ENCODE peak calls at places on chromosomes 5 and 9, in four cellular contexts. One of them, this sample, is unnamed.
A peak's percentile ranks its signal among the peaks of the same experiment; 100 is the strongest.

GRCh38 chr5:38922199-38922598 is 76.4 kb downstream of the OSMR start:
- DNase-seq in stimulated activated CD8-positive, alpha-beta memory T cell treated with anti-CD3 and anti-CD28 coated beads, Interleukin-2, amount 100 ng/mL, for 1 hour: no peak
- DNase-seq in Kasumi-1: peak; percentile 80
- DNase-seq in WTC11: peak; percentile 59
- DNase-seq in this sample: peak; percentile 13

GRCh38 chr9:88796947-88797346 is 194.3 kb upstream of the S1PR3 start:
- DNase-seq in stimulated activated CD8-positive, alpha-beta memory T cell treated with anti-CD3 and anti-CD28 coated beads, Interleukin-2, amount 100 ng/mL, for 1 hour: no peak
- DNase-seq in WTC11: no peak
- DNase-seq in Kasumi-1: no peak
- DNase-seq in this sample: no peak

GRCh38 chr5:155015239-155015638 is 1.7 kb downstream of the KIF4B start:
- DNase-seq in Kasumi-1: no peak
- DNase-seq in stimulated activated CD8-positive, alpha-beta memory T cell treated with anti-CD3 and anti-CD28 coated beads, Interleukin-2, amount 100 ng/mL, for 1 hour: no peak
- DNase-seq in WTC11: no peak
- DNase-seq in this sample: no peak

GRCh38 chr5:116313366-116313765 is 228.5 kb downstream of the COMMD10 start:
- DNase-seq in WTC11: no peak
- DNase-seq in stimulated activated CD8-positive, alpha-beta memory T cell treated with anti-CD3 and anti-CD28 coated beads, Interleukin-2, amount 100 ng/mL, for 1 hour: no peak
- DNase-seq in Kasumi-1: no peak
- DNase-seq in this sample: no peak

GRCh38 chr9:27489087-27489876 is 34.8 kb upstream of the IFNK start:
- DNase-seq in stimulated activated CD8-positive, alpha-beta memory T cell treated with anti-CD3 and anti-CD28 coated beads, Interleukin-2, amount 100 ng/mL, for 1 hour: no peak
- DNase-seq in WTC11: no peak
- DNase-seq in Kasumi-1: no peak
- DNase-seq in this sample: no peak

GRCh38 chr9:130262771-130263170 is 2.8 kb upstream of the HMCN2 start:
- DNase-seq in Kasumi-1: no peak
- DNase-seq in WTC11: no peak
- DNase-seq in stimulated activated CD8-positive, alpha-beta memory T cell treated with anti-CD3 and anti-CD28 coated beads, Interleukin-2, amount 100 ng/mL, for 1 hour: no peak
- DNase-seq in this sample: no peak

GRCh38 chr5:133612021-133612860 is at the start of gene FSTL4:
- DNase-seq in stimulated activated CD8-positive, alpha-beta memory T cell treated with anti-CD3 and anti-CD28 coated beads, Interleukin-2, amount 100 ng/mL, for 1 hour: no peak
- DNase-seq in Kasumi-1: no peak
- DNase-seq in WTC11: peak; percentile 75
- DNase-seq in this sample: no peak

GRCh38 chr5:17329566-17329965 is 112.1 kb downstream of the BASP1 start:
- DNase-seq in WTC11: no peak
- DNase-seq in stimulated activated CD8-positive, alpha-beta memory T cell treated with anti-CD3 and anti-CD28 coated beads, Interleukin-2, amount 100 ng/mL, for 1 hour: no peak
- DNase-seq in Kasumi-1: no peak
- DNase-seq in this sample: no peak

GRCh38 chr9:93154293-93154903 is 20.3 kb upstream of the NINJ1 start:
- DNase-seq in stimulated activated CD8-positive, alpha-beta memory T cell treated with anti-CD3 and anti-CD28 coated beads, Interleukin-2, amount 100 ng/mL, for 1 hour: no peak
- DNase-seq in WTC11: peak; percentile 91
- DNase-seq in Kasumi-1: peak; percentile 72
- DNase-seq in this sample: no peak

GRCh38 chr5:76082790-76083554 is at the start of gene SV2C:
- DNase-seq in Kasumi-1: peak; percentile 22
- DNase-seq in WTC11: peak; percentile 47
- DNase-seq in stimulated activated CD8-positive, alpha-beta memory T cell treated with anti-CD3 and anti-CD28 coated beads, Interleukin-2, amount 100 ng/mL, for 1 hour: no peak
- DNase-seq in this sample: no peak

GRCh38 chr5:151155777-151156731 is 1.5 kb downstream of the ANXA6 start:
- DNase-seq in Kasumi-1: peak; percentile 74
- DNase-seq in WTC11: no peak
- DNase-seq in stimulated activated CD8-positive, alpha-beta memory T cell treated with anti-CD3 and anti-CD28 coated beads, Interleukin-2, amount 100 ng/mL, for 1 hour: no peak
- DNase-seq in this sample: no peak

GRCh38 chr9:134644715-134645606 is 3.4 kb downstream of the COL5A1 start:
- DNase-seq in WTC11: no peak
- DNase-seq in Kasumi-1: no peak
- DNase-seq in stimulated activated CD8-positive, alpha-beta memory T cell treated with anti-CD3 and anti-CD28 coated beads, Interleukin-2, amount 100 ng/mL, for 1 hour: no peak
- DNase-seq in this sample: no peak

GRCh38 chr9:2729003-2729402 is 11.7 kb downstream of the KCNV2 start:
- DNase-seq in WTC11: no peak
- DNase-seq in stimulated activated CD8-positive, alpha-beta memory T cell treated with anti-CD3 and anti-CD28 coated beads, Interleukin-2, amount 100 ng/mL, for 1 hour: no peak
- DNase-seq in Kasumi-1: no peak
- DNase-seq in this sample: no peak

GRCh38 chr9:70856411-70856810 is 265.0 kb downstream of the TRPM3 start:
- DNase-seq in Kasumi-1: no peak
- DNase-seq in WTC11: no peak
- DNase-seq in stimulated activated CD8-positive, alpha-beta memory T cell treated with anti-CD3 and anti-CD28 coated beads, Interleukin-2, amount 100 ng/mL, for 1 hour: no peak
- DNase-seq in this sample: no peak

GRCh38 chr5:157308826-157309465 is 43.0 kb downstream of the CYFIP2 start:
- DNase-seq in Kasumi-1: no peak
- DNase-seq in WTC11: no peak
- DNase-seq in stimulated activated CD8-positive, alpha-beta memory T cell treated with anti-CD3 and anti-CD28 coated beads, Interleukin-2, amount 100 ng/mL, for 1 hour: no peak
- DNase-seq in this sample: no peak

GRCh38 chr5:68918306-68918705 is 175.5 kb upstream of the SLC30A5 start:
- DNase-seq in WTC11: no peak
- DNase-seq in stimulated activated CD8-positive, alpha-beta memory T cell treated with anti-CD3 and anti-CD28 coated beads, Interleukin-2, amount 100 ng/mL, for 1 hour: no peak
- DNase-seq in Kasumi-1: no peak
- DNase-seq in this sample: no peak

GRCh38 chr9:73116030-73116429 is 35.6 kb upstream of the ANXA1 start:
- DNase-seq in stimulated activated CD8-positive, alpha-beta memory T cell treated with anti-CD3 and anti-CD28 coated beads, Interleukin-2, amount 100 ng/mL, for 1 hour: no peak
- DNase-seq in Kasumi-1: no peak
- DNase-seq in WTC11: no peak
- DNase-seq in this sample: no peak

GRCh38 chr5:58314356-58315045 is 145.4 kb downstream of the PLK2 start:
- DNase-seq in WTC11: no peak
- DNase-seq in stimulated activated CD8-positive, alpha-beta memory T cell treated with anti-CD3 and anti-CD28 coated beads, Interleukin-2, amount 100 ng/mL, for 1 hour: no peak
- DNase-seq in Kasumi-1: no peak
- DNase-seq in this sample: no peak

GRCh38 chr5:140608730-140609520 is 24.1 kb downstream of the CD14 start:
- DNase-seq in stimulated activated CD8-positive, alpha-beta memory T cell treated with anti-CD3 and anti-CD28 coated beads, Interleukin-2, amount 100 ng/mL, for 1 hour: no peak
- DNase-seq in Kasumi-1: peak; percentile 75
- DNase-seq in WTC11: no peak
- DNase-seq in this sample: no peak

GRCh38 chr5:117041926-117042595 is 467.4 kb upstream of the SEMA6A start:
- DNase-seq in WTC11: no peak
- DNase-seq in Kasumi-1: no peak
- DNase-seq in stimulated activated CD8-positive, alpha-beta memory T cell treated with anti-CD3 and anti-CD28 coated beads, Interleukin-2, amount 100 ng/mL, for 1 hour: no peak
- DNase-seq in this sample: no peak

GRCh38 chr9:124218438-124219289 is 39.1 kb upstream of the NEK6 start:
- DNase-seq in Kasumi-1: peak; percentile 85
- DNase-seq in stimulated activated CD8-positive, alpha-beta memory T cell treated with anti-CD3 and anti-CD28 coated beads, Interleukin-2, amount 100 ng/mL, for 1 hour: no peak
- DNase-seq in WTC11: no peak
- DNase-seq in this sample: no peak

GRCh38 chr5:93580387-93581100 is 475 bp downstream of the NR2F1-AS1 start:
- DNase-seq in Kasumi-1: no peak
- DNase-seq in WTC11: no peak
- DNase-seq in stimulated activated CD8-positive, alpha-beta memory T cell treated with anti-CD3 and anti-CD28 coated beads, Interleukin-2, amount 100 ng/mL, for 1 hour: no peak
- DNase-seq in this sample: no peak

GRCh38 chr9:95648225-95648624 is 131.5 kb upstream of the PTCH1 start:
- DNase-seq in stimulated activated CD8-positive, alpha-beta memory T cell treated with anti-CD3 and anti-CD28 coated beads, Interleukin-2, amount 100 ng/mL, for 1 hour: no peak
- DNase-seq in WTC11: no peak
- DNase-seq in Kasumi-1: no peak
- DNase-seq in this sample: no peak

GRCh38 chr9:109590945-109591344 is 92.8 kb upstream of the PTPN3 start:
- DNase-seq in WTC11: no peak
- DNase-seq in Kasumi-1: no peak
- DNase-seq in stimulated activated CD8-positive, alpha-beta memory T cell treated with anti-CD3 and anti-CD28 coated beads, Interleukin-2, amount 100 ng/mL, for 1 hour: no peak
- DNase-seq in this sample: no peak

GRCh38 chr9:107734231-107735014 is 244.9 kb upstream of the KLF4 start:
- DNase-seq in WTC11: no peak
- DNase-seq in Kasumi-1: no peak
- DNase-seq in stimulated activated CD8-positive, alpha-beta memory T cell treated with anti-CD3 and anti-CD28 coated beads, Interleukin-2, amount 100 ng/mL, for 1 hour: no peak
- DNase-seq in this sample: no peak

GRCh38 chr9:2066312-2067273 is 51.4 kb downstream of the SMARCA2 start:
- DNase-seq in Kasumi-1: no peak
- DNase-seq in stimulated activated CD8-positive, alpha-beta memory T cell treated with anti-CD3 and anti-CD28 coated beads, Interleukin-2, amount 100 ng/mL, for 1 hour: no peak
- DNase-seq in WTC11: no peak
- DNase-seq in this sample: no peak

GRCh38 chr5:119420173-119420572 is 32.1 kb upstream of the HSD17B4 start:
- DNase-seq in stimulated activated CD8-positive, alpha-beta memory T cell treated with anti-CD3 and anti-CD28 coated beads, Interleukin-2, amount 100 ng/mL, for 1 hour: no peak
- DNase-seq in WTC11: no peak
- DNase-seq in Kasumi-1: peak; percentile 66
- DNase-seq in this sample: no peak

GRCh38 chr5:161846731-161847130 is 1.2 kb upstream of the GABRA1 start:
- DNase-seq in Kasumi-1: peak; percentile 25
- DNase-seq in stimulated activated CD8-positive, alpha-beta memory T cell treated with anti-CD3 and anti-CD28 coated beads, Interleukin-2, amount 100 ng/mL, for 1 hour: no peak
- DNase-seq in WTC11: peak; percentile 64
- DNase-seq in this sample: no peak

GRCh38 chr9:92061184-92061583 is 54.0 kb downstream of the SPTLC1 start:
- DNase-seq in WTC11: no peak
- DNase-seq in Kasumi-1: no peak
- DNase-seq in stimulated activated CD8-positive, alpha-beta memory T cell treated with anti-CD3 and anti-CD28 coated beads, Interleukin-2, amount 100 ng/mL, for 1 hour: no peak
- DNase-seq in this sample: no peak

GRCh38 chr9:97987490-97987889 is 4.3 kb downstream of the ANP32B start:
- DNase-seq in WTC11: no peak
- DNase-seq in stimulated activated CD8-positive, alpha-beta memory T cell treated with anti-CD3 and anti-CD28 coated beads, Interleukin-2, amount 100 ng/mL, for 1 hour: no peak
- DNase-seq in Kasumi-1: no peak
- DNase-seq in this sample: no peak

GRCh38 chr5:103092676-103093075 is 27.3 kb downstream of the GIN1 start:
- DNase-seq in stimulated activated CD8-positive, alpha-beta memory T cell treated with anti-CD3 and anti-CD28 coated beads, Interleukin-2, amount 100 ng/mL, for 1 hour: no peak
- DNase-seq in WTC11: no peak
- DNase-seq in Kasumi-1: no peak
- DNase-seq in this sample: no peak

GRCh38 chr5:127143722-127144121 is 70.4 kb upstream of the C5orf63 start:
- DNase-seq in WTC11: no peak
- DNase-seq in Kasumi-1: no peak
- DNase-seq in stimulated activated CD8-positive, alpha-beta memory T cell treated with anti-CD3 and anti-CD28 coated beads, Interleukin-2, amount 100 ng/mL, for 1 hour: no peak
- DNase-seq in this sample: no peak

GRCh38 chr9:81002242-81002641 is 687.1 kb downstream of the TLE1 start:
- DNase-seq in Kasumi-1: no peak
- DNase-seq in stimulated activated CD8-positive, alpha-beta memory T cell treated with anti-CD3 and anti-CD28 coated beads, Interleukin-2, amount 100 ng/mL, for 1 hour: no peak
- DNase-seq in WTC11: no peak
- DNase-seq in this sample: no peak

GRCh38 chr9:31608413-31608812 is 776.0 kb upstream of the ACO1 start:
- DNase-seq in stimulated activated CD8-positive, alpha-beta memory T cell treated with anti-CD3 and anti-CD28 coated beads, Interleukin-2, amount 100 ng/mL, for 1 hour: no peak
- DNase-seq in WTC11: no peak
- DNase-seq in Kasumi-1: no peak
- DNase-seq in this sample: no peak

GRCh38 chr5:173103411-173103810 is 40.9 kb upstream of the BNIP1 start:
- DNase-seq in WTC11: no peak
- DNase-seq in Kasumi-1: no peak
- DNase-seq in stimulated activated CD8-positive, alpha-beta memory T cell treated with anti-CD3 and anti-CD28 coated beads, Interleukin-2, amount 100 ng/mL, for 1 hour: no peak
- DNase-seq in this sample: no peak

GRCh38 chr9:12461759-12462158 is 231.4 kb upstream of the TYRP1 start:
- DNase-seq in stimulated activated CD8-positive, alpha-beta memory T cell treated with anti-CD3 and anti-CD28 coated beads, Interleukin-2, amount 100 ng/mL, for 1 hour: no peak
- DNase-seq in WTC11: no peak
- DNase-seq in Kasumi-1: no peak
- DNase-seq in this sample: no peak